ENCODE peak calls at places on chromosomes 5 and 9, in seven cellular contexts. W is CD4-positive, alpha-beta memory T cell; V is BE2C; Y is heart right ventricle; M is IMR-90; G is fibroblast of villous mesenchyme; J is GM12865. I is an unnamed sample.

GRCh38 chr5:180600554-180601041 is 9.3 kb upstream of the SCGB3A1 start:
- DNase-seq in W (no peak), V (peak; percentile 3), Y (no peak), M (no peak), G (no peak), J (no peak), I (no peak)

GRCh38 chr5:151670953-151671636 is 15.6 kb downstream of the SPARC start:
- DNase-seq in W (no peak), V (no peak), Y (no peak), M (peak; percentile 61), G (peak; percentile 64), J (no peak), I (no peak)

GRCh38 chr9:37979844-37980243 is 75.9 kb upstream of the SLC25A51 start:
- DNase-seq in W (no peak), V (no peak), Y (no peak), M (no peak), G (no peak), J (no peak), I (no peak)

GRCh38 chr9:109321727-109322126 is 868 bp upstream of the EPB41L4B start:
- DNase-seq in W (no peak), V (no peak), Y (no peak), M (no peak), G (no peak), J (no peak), I (no peak)

GRCh38 chr9:21160178-21160577 is 6.3 kb downstream of the IFNA21 start:
- DNase-seq in W (peak; percentile 42), V (no peak), Y (no peak), M (no peak), G (peak; percentile 11), J (peak; percentile 75), I (peak; percentile 64)

GRCh38 chr9:89519393-89519805 is 21.5 kb upstream of the SEMA4D start:
- DNase-seq in W (no peak), V (peak; percentile 46), Y (no peak), M (peak; percentile 42), G (peak; percentile 5), J (peak; percentile 32), I (peak; percentile 35)

GRCh38 chr9:126666155-126666803 is 52.6 kb downstream of the LMX1B start:
- DNase-seq in W (no peak), V (no peak), Y (no peak), M (no peak), G (no peak), J (peak; percentile 48), I (no peak)

GRCh38 chr5:19235101-19235584 is 752.9 kb downstream of the CDH18 start:
- DNase-seq in W (no peak), V (no peak), Y (no peak), M (no peak), G (no peak), J (no peak), I (no peak)

GRCh38 chr5:36041537-36041845 is 25.2 kb downstream of the UGT3A2 start:
- DNase-seq in W (no peak), V (no peak), Y (no peak), M (no peak), G (no peak), J (no peak), I (no peak)

GRCh38 chr9:134768332-134769083 is 112.1 kb upstream of the FCN2 start:
- DNase-seq in W (no peak), V (no peak), Y (peak; percentile 51), M (no peak), G (no peak), J (no peak), I (no peak)

GRCh38 chr5:77774981-77775772 is 962 bp downstream of the TBCA start:
- DNase-seq in W (no peak), V (no peak), Y (no peak), M (no peak), G (no peak), J (peak; percentile 14), I (no peak)

GRCh38 chr9:130765135-130766030 is 69.7 kb upstream of the ABL1 start:
- DNase-seq in W (no peak), V (no peak), Y (no peak), M (peak; percentile 64), G (no peak), J (peak; percentile 83), I (peak; percentile 73)

GRCh38 chr5:165157209-165157608 is 1651.8 kb downstream of the MAT2B start:
- DNase-seq in W (no peak), V (no peak), Y (no peak), M (no peak), G (no peak), J (no peak), I (no peak)

GRCh38 chr5:78295035-78295961 is 800 bp upstream of the AP3B1 start:
- DNase-seq in W (peak; percentile 68), V (peak; percentile 25), Y (peak; percentile 26), M (no peak), G (no peak), J (peak; percentile 47), I (no peak)

GRCh38 chr5:31355337-31355736 is 161.9 kb downstream of the CDH6 start:
- DNase-seq in W (no peak), V (no peak), Y (no peak), M (no peak), G (no peak), J (no peak), I (peak; percentile 21)

GRCh38 chr9:32956606-32957005 is 44.8 kb downstream of the APTX start:
- DNase-seq in W (no peak), V (no peak), Y (no peak), M (no peak), G (no peak), J (no peak), I (no peak)

GRCh38 chr9:32954642-32955041 is 46.8 kb downstream of the APTX start:
- DNase-seq in W (no peak), V (no peak), Y (no peak), M (peak; percentile 63), G (peak; percentile 76), J (no peak), I (peak; percentile 76)

GRCh38 chr9:32955655-32956478 is 45.6 kb downstream of the APTX start:
- DNase-seq in W (no peak), V (no peak), Y (no peak), M (no peak), G (no peak), J (no peak), I (no peak)
- H3K4me3 ChIP-seq in W (no peak overlapping the region), V (no peak overlapping the region), Y (no peak overlapping the region), M (no peak overlapping the region), G (peak overlapping the region; percentile 36), J (no peak overlapping the region), I (no peak overlapping the region)

GRCh38 chr5:115599924-115600323 is 2.4 kb downstream of the TICAM2 start:
- DNase-seq in W (no peak), V (no peak), Y (no peak), M (no peak), G (no peak), J (no peak), I (no peak)
- H3K4me3 ChIP-seq in W (no peak overlapping the region), V (no peak overlapping the region), Y (no peak overlapping the region), M (no peak overlapping the region), G (no peak overlapping the region), J (peak overlapping the region; percentile 9), I (no peak overlapping the region)

GRCh38 chr5:135191084-135191826 is 157.2 kb upstream of the PITX1 start:
- DNase-seq in W (peak; percentile 55), V (peak; percentile 89), Y (peak; percentile 75), M (peak; percentile 68), G (peak; percentile 79), J (peak; percentile 65), I (peak; percentile 67)
- H3K4me3 ChIP-seq in W (no peak overlapping the region), V (peak overlapping the region; percentile 60), Y (no peak overlapping the region), M (no peak overlapping the region), G (peak overlapping the region; percentile 48), J (no peak overlapping the region), I (peak overlapping the region; percentile 45)

DNA sequence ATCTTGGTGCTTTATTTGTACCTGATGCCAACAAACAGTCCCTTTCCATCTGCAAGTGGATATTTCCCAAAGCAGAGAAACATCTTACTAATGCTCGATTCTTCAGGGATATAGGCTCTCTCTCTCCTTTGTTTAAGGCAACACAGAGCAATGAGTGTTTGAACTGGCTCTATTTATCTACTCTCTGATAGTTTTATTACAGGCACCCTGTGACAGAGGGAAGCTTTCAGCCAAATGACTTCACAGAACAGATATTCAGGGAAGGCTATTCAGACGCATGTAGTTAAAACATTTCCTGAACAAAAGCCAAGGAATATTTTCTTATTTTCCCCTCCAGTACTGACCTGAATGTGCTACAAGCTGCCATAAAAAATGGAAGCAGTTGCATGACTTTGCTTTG is 141.8 kb downstream of the YIPF5 start:
- DNase-seq in W (no peak), V (no peak), Y (no peak), M (peak; percentile 84), G (peak; percentile 92), J (no peak), I (peak; percentile 88)
- H3K4me3 ChIP-seq in W (no peak overlapping the region), V (no peak overlapping the region), Y (no peak overlapping the region), M (no peak overlapping the region), G (peak overlapping the region; percentile 7), J (no peak overlapping the region), I (peak overlapping the region; percentile 11)

DNA sequence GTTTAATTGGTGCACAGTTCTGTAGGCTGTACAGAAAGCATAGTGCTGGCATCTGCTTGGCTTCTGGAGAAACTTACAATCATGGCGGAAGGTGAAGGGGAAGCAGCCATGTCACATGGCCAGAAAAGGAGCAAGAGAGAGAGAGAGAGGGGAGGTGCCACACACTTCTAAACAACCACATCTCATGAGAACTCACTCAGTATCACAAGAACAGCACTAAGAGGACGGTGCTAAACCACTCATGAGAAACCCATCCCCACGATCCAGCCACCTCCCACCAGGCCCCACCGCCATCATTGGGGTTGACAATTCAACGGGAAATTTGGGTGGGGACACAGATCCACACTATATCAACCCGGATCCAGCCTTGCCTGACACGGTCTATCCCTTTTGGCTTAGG is 28.9 kb upstream of the IER5L start:
- DNase-seq in W (no peak), V (no peak), Y (no peak), M (no peak), G (no peak), J (no peak), I (no peak)
- H3K4me3 ChIP-seq in W (no peak overlapping the region), V (no peak overlapping the region), Y (no peak overlapping the region), M (no peak overlapping the region), G (no peak overlapping the region), J (no peak overlapping the region), I (no peak overlapping the region)